ENCODE peak calls at places on chromosomes 6 and 20, in ten cellular contexts. C is GM12891, M is sigmoid colon, A is heart left ventricle, T is body of pancreas, H is tibial nerve, X is right lobe of liver, F is A549, P is HCT116, Q is breast epithelium. K is an unnamed sample.

GRCh38 chr6:3327403-3327802 is 68.7 kb downstream of the PSMG4 start:
- DNase-seq in C (no peak), M (no peak), A (no peak), T (no peak), H (no peak), X (no peak), F (no peak), P (no peak), Q (no peak), K (no peak)

GRCh38 chr6:92715991-92716390 is 703.4 kb downstream of the EPHA7 start:
- DNase-seq in C (no peak), M (no peak), A (no peak), T (no peak), H (no peak), X (no peak), F (no peak), P (no peak), Q (no peak), K (no peak)

GRCh38 chr6:57324538-57324937 is 7.1 kb downstream of the PRIM2 start:
- DNase-seq in C (no peak), M (no peak), A (no peak), T (no peak), H (no peak), X (no peak), F (peak), P (no peak), Q (no peak), K (no peak)

GRCh38 chr6:42124223-42124836 is 18.1 kb downstream of the C6orf132 start:
- DNase-seq in C (no peak), M (no peak), A (no peak), T (no peak), H (no peak), X (no peak), F (no peak), P (no peak), Q (no peak), K (no peak)

GRCh38 chr20:61483336-61484067 is 231.4 kb downstream of the CDH4 start:
- DNase-seq in C (no peak), M (no peak), A (no peak), T (no peak), H (no peak), X (no peak), F (no peak), P (no peak), Q (no peak), K (no peak)

GRCh38 chr20:55540486-55540885 is 464.8 kb downstream of the CBLN4 start:
- DNase-seq in C (no peak), M (no peak), A (no peak), T (no peak), H (no peak), X (no peak), F (no peak), P (no peak), Q (no peak), K (no peak)

GRCh38 chr6:124073820-124074587 is 270.3 kb downstream of the NKAIN2 start:
- DNase-seq in C (no peak), M (no peak), A (no peak), T (no peak), H (no peak), X (no peak), F (no peak), P (no peak), Q (no peak), K (no peak)

GRCh38 chr6:125481056-125481455 is 179.3 kb upstream of the HDDC2 start:
- DNase-seq in C (no peak), M (no peak), A (no peak), T (no peak), H (no peak), X (no peak), F (no peak), P (no peak), Q (no peak), K (no peak)

GRCh38 chr6:132872923-132873322 is 58.6 kb downstream of the RPS12 start:
- DNase-seq in C (peak), M (no peak), A (no peak), T (no peak), H (no peak), X (no peak), F (no peak), P (no peak), Q (no peak), K (no peak)

GRCh38 chr6:169843991-169844390 is 92.6 kb downstream of the ERMARD start:
- DNase-seq in C (no peak), M (no peak), A (no peak), T (no peak), H (no peak), X (no peak), F (no peak), P (no peak), Q (no peak), K (no peak)

GRCh38 chr6:155493694-155494143 is 38.1 kb upstream of the NOX3 start:
- DNase-seq in C (no peak), M (peak), A (peak), T (peak), H (no peak), X (no peak), F (peak), P (peak), Q (no peak), K (peak)

GRCh38 chr6:53799340-53799739 is 4.5 kb downstream of the LRRC1 start:
- DNase-seq in C (no peak), M (no peak), A (no peak), T (no peak), H (no peak), X (no peak), F (no peak), P (no peak), Q (no peak), K (no peak)

GRCh38 chr20:61846074-61846473 is 219.6 kb downstream of the TAF4 start:
- DNase-seq in C (no peak), M (no peak), A (no peak), T (no peak), H (no peak), X (peak), F (no peak), P (no peak), Q (no peak), K (no peak)

GRCh38 chr20:57717797-57718196 is 8.0 kb upstream of the PMEPA1 start:
- DNase-seq in C (no peak), M (no peak), A (no peak), T (no peak), H (no peak), X (no peak), F (peak), P (no peak), Q (no peak), K (no peak)

GRCh38 chr6:169527306-169527705 is 174.5 kb downstream of the WDR27 start:
- DNase-seq in C (no peak), M (no peak), A (no peak), T (no peak), H (no peak), X (no peak), F (no peak), P (no peak), Q (no peak), K (no peak)

GRCh38 chr6:129774697-129775447 is 64.9 kb upstream of the ARHGAP18 start:
- DNase-seq in C (no peak), M (peak), A (peak), T (peak), H (peak), X (peak), F (peak), P (peak), Q (peak), K (peak)

GRCh38 chr20:38296433-38296832 is 7.5 kb upstream of the BPI start:
- DNase-seq in C (no peak), M (peak), A (no peak), T (no peak), H (no peak), X (no peak), F (no peak), P (no peak), Q (no peak), K (no peak)

GRCh38 chr20:13868331-13868730 is 83.5 kb downstream of the NDUFAF5 start:
- DNase-seq in C (no peak), M (no peak), A (no peak), T (no peak), H (no peak), X (no peak), F (peak), P (no peak), Q (no peak), K (peak)

GRCh38 chr6:30613251-30614043 is 3.6 kb downstream of the PPP1R10 start:
- DNase-seq in C (no peak), M (peak), A (no peak), T (no peak), H (no peak), X (no peak), F (no peak), P (no peak), Q (no peak), K (no peak)
- TF ChIP-seq POLR2A in C (peak), M (no peak), A (no peak), T (no peak), H (no peak), X (no peak), F (no peak), P (peak), Q (no peak), K (no peak)

GRCh38 chr20:21303061-21303871 is at the start of gene XRN2:
- DNase-seq in C (peak), M (peak), A (peak), T (peak), H (peak), X (peak), F (peak), P (peak), Q (peak), K (peak)
- TF ChIP-seq POLR2A in C (peak), M (peak), A (peak), T (peak), H (peak), X (peak), F (peak), P (peak), Q (peak), K (peak)

GRCh38 chr20:48738399-48739304 is 89.1 kb downstream of the PREX1 start:
- DNase-seq in C (no peak), M (peak), A (no peak), T (no peak), H (no peak), X (no peak), F (no peak), P (no peak), Q (no peak), K (no peak)

GRCh38 chr20:48740714-48741113 is 87.1 kb downstream of the PREX1 start:
- DNase-seq in C (no peak), M (no peak), A (no peak), T (no peak), H (no peak), X (no peak), F (no peak), P (no peak), Q (no peak), K (no peak)

GRCh38 chr20:48741669-48742068 is 86.1 kb downstream of the PREX1 start:
- DNase-seq in C (no peak), M (no peak), A (no peak), T (no peak), H (no peak), X (no peak), F (no peak), P (no peak), Q (no peak), K (no peak)

GRCh38 chr20:48739395-48740268 is 88.2 kb downstream of the PREX1 start:
- DNase-seq in C (no peak), M (no peak), A (no peak), T (no peak), H (no peak), X (no peak), F (no peak), P (no peak), Q (no peak), K (no peak)

GRCh38 chr20:48740269-48740603 is 87.6 kb downstream of the PREX1 start:
- DNase-seq in C (no peak), M (no peak), A (no peak), T (no peak), H (no peak), X (no peak), F (no peak), P (no peak), Q (no peak), K (no peak)
- TF ChIP-seq POLR2A in C (no peak), M (no peak), A (no peak), T (no peak), H (no peak), X (no peak), F (no peak), P (no peak), Q (no peak), K (no peak)

GRCh38 chr20:63759377-63759901 is 19.9 kb downstream of the SLC2A4RG start:
- DNase-seq in C (no peak), M (no peak), A (no peak), T (no peak), H (no peak), X (no peak), F (no peak), P (no peak), Q (no peak), K (no peak)

GRCh38 chr20:63756648-63756991 is 17.0 kb downstream of the SLC2A4RG start:
- DNase-seq in C (no peak), M (no peak), A (no peak), T (no peak), H (no peak), X (no peak), F (no peak), P (no peak), Q (no peak), K (no peak)

GRCh38 chr20:63754008-63754407 is 14.4 kb downstream of the SLC2A4RG start:
- DNase-seq in C (no peak), M (no peak), A (peak), T (no peak), H (no peak), X (no peak), F (no peak), P (no peak), Q (no peak), K (no peak)

GRCh38 chr20:63755933-63756647 is 16.5 kb downstream of the SLC2A4RG start:
- DNase-seq in C (no peak), M (no peak), A (no peak), T (no peak), H (no peak), X (no peak), F (no peak), P (no peak), Q (no peak), K (no peak)

GRCh38 chr20:63758152-63758551 is 18.6 kb downstream of the SLC2A4RG start:
- DNase-seq in C (no peak), M (no peak), A (no peak), T (no peak), H (no peak), X (no peak), F (no peak), P (no peak), Q (no peak), K (no peak)
- TF ChIP-seq POLR2A in C (no peak), M (no peak), A (no peak), T (no peak), H (no peak), X (no peak), F (no peak), P (no peak), Q (no peak), K (no peak)

DNA sequence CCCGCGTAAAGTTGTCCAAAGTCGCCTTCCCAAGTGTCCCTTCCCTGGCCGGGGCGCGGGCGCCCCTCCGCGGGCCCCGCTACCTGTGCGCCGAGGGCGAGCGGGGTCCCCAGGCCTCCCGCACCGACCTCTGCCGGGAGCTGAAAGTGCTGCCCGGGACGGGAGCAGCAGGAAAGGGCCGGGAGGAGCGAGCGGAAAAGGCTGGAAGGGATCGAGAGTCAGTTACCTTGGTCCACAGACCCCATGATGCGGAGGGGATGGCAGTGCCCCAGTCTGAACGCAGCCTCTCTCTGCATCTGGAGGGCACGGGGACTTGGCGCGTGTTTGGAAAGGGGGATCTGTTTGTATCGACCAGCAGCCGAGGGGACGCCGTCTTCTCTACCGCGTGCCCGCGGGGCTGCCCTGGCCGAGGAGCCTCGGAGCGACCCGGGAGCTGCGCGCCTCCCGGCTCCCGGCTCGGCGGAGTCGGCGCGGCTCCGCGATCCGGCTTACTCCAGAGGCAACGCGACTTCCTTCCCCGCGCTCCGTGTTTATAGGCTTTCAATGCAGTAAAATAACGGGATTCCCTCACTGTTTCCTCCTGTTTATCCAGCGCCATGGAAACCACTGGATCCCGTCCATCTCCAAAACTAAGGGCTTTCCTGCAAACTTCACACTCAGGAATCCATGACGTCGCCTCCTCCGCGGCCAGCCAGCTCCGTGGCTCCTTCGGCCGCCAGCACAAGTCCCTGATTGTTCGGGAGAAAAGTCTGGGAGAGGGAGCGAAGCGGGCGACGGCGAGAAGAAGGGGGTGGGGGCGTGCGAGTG is 20.0 kb upstream of the NFATC2 start:
- DNase-seq in C (peak), M (peak), A (peak), T (peak), H (peak), X (peak), F (peak), P (peak), Q (peak), K (peak)
- TF ChIP-seq POLR2A in C (no peak), M (peak), A (no peak), T (no peak), H (peak), X (no peak), F (no peak), P (no peak), Q (peak), K (no peak)

GRCh38 chr6:142913511-142914047 is 31.4 kb downstream of the HIVEP2 start:
- DNase-seq in C (peak), M (no peak), A (no peak), T (no peak), H (no peak), X (no peak), F (no peak), P (no peak), Q (no peak), K (no peak)
- TF ChIP-seq POLR2A in C (peak), M (no peak), A (no peak), T (no peak), H (no peak), X (no peak), F (no peak), P (no peak), Q (no peak), K (no peak)

GRCh38 chr6:7245668-7246393 is 67.2 kb downstream of the SSR1 start:
- DNase-seq in C (no peak), M (no peak), A (no peak), T (no peak), H (no peak), X (no peak), F (no peak), P (no peak), Q (no peak), K (no peak)

GRCh38 chr6:7247828-7248227 is 65.2 kb downstream of the SSR1 start:
- DNase-seq in C (no peak), M (no peak), A (no peak), T (no peak), H (no peak), X (no peak), F (no peak), P (no peak), Q (no peak), K (no peak)

GRCh38 chr6:7247179-7247456 is 65.9 kb downstream of the SSR1 start:
- DNase-seq in C (no peak), M (no peak), A (no peak), T (no peak), H (no peak), X (no peak), F (no peak), P (no peak), Q (no peak), K (no peak)

GRCh38 chr6:7249391-7249790 is 63.6 kb downstream of the SSR1 start:
- DNase-seq in C (no peak), M (no peak), A (no peak), T (no peak), H (no peak), X (no peak), F (no peak), P (no peak), Q (no peak), K (no peak)

DNA sequence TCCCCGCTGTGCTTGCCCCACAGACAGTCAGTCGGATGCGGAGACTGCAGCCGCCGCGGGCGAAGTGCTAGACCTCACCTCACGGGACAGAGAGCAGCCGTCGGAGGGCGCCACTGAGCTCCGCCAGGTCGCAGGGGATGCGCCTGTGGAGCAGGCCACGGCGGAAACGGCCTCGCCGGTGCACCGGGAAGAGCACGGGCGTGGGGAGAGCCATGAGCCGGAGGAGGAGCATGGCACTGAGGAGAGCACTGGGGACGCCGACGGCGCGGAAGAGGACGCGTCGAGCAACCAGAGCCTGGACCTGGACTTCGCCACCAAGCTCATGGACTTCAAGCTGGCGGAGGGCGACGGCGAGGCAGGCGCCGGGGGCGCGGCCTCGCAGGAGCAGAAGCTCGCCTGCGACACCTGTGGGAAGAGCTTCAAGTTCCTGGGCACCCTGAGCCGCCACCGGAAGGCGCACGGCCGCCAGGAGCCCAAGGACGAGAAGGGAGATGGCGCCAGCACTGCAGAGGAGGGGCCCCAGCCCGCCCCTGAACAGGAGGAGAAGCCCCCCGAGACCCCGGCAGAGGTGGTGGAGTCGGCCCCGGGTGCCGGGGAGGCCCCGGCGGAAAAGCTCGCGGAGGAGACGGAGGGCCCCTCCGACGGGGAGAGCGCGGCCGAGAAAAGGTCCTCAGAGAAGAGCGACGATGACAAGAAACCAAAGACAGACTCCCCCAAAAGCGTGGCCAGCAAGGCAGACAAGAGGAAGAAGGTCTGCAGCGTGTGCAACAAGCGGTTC is 66.4 kb downstream of the SSR1 start:
- DNase-seq in C (no peak), M (no peak), A (no peak), T (no peak), H (no peak), X (no peak), F (no peak), P (no peak), Q (no peak), K (no peak)
- TF ChIP-seq POLR2A in C (no peak), M (no peak), A (no peak), T (no peak), H (no peak), X (no peak), F (no peak), P (no peak), Q (no peak), K (no peak)